ENCODE peak calls at places on chromosomes 2 and 18, in eight cellular contexts. Z, J, A, H, M, E, K and G are unnamed samples.

GRCh38 chr2:123153041-123153440 is 872.0 kb upstream of the CNTNAP5 start:
- DNase-seq in J (no peak), A (no peak), H (no peak), E (no peak), Z (no peak), M (no peak), K (no peak), G (no peak)

GRCh38 chr18:25459814-25460213 is 107.8 kb upstream of the ZNF521 start:
- DNase-seq in Z (no peak), M (no peak), K (no peak), J (no peak), H (no peak), A (no peak), E (no peak), G (no peak)

GRCh38 chr2:96798733-96799622 is 17.1 kb upstream of the CNNM3 start:
- DNase-seq in E (no peak), Z (no peak), J (no peak), H (no peak), K (no peak), M (no peak), A (no peak), G (no peak)

GRCh38 chr18:32607816-32608215 is 137.1 kb upstream of the GAREM1 start:
- DNase-seq in M (no peak), E (no peak), A (no peak), H (no peak), J (no peak), K (no peak), Z (no peak), G (no peak)

GRCh38 chr18:26459340-26459739 is 89.0 kb downstream of the KCTD1 start:
- DNase-seq in E (no peak), Z (no peak), H (no peak), A (no peak), K (no peak), M (no peak), J (no peak), G (no peak)

GRCh38 chr18:24138884-24139616 is at the start of gene CABYR:
- DNase-seq in H (peak; percentile 80), K (peak; percentile 77), A (peak; percentile 83), E (peak; percentile 92), M (peak; percentile 72), J (peak; percentile 71), Z (peak; percentile 78), G (peak; percentile 93)

GRCh38 chr2:165902929-165903328 is 50.6 kb downstream of the TTC21B start:
- DNase-seq in Z (no peak), A (no peak), J (no peak), K (no peak), H (no peak), M (no peak), E (no peak), G (peak; percentile 26)

GRCh38 chr18:31880186-31880898 is 62.6 kb downstream of the TRAPPC8 start:
- DNase-seq in Z (no peak), H (no peak), E (no peak), J (no peak), A (no peak), M (no peak), K (no peak), G (no peak)

GRCh38 chr2:26558271-26559043 is 80.5 kb upstream of the OTOF start:
- DNase-seq in Z (no peak), A (peak; percentile 41), M (no peak), K (no peak), E (peak; percentile 82), H (peak; percentile 43), J (no peak), G (peak; percentile 47)

GRCh38 chr2:121898483-121898882 is 143.0 kb downstream of the TSN start:
- DNase-seq in J (no peak), Z (no peak), M (no peak), E (no peak), A (peak; percentile 14), H (no peak), K (no peak), G (no peak)

GRCh38 chr2:180872256-180872655 is 108.1 kb upstream of the UBE2E3 start:
- DNase-seq in K (no peak), E (no peak), H (no peak), Z (no peak), J (no peak), M (no peak), A (peak; percentile 75), G (peak; percentile 35)

GRCh38 chr2:240643811-240644150 is 18.5 kb downstream of the GPR35 start:
- DNase-seq in Z (no peak), A (no peak), M (no peak), E (no peak), K (no peak), H (peak; percentile 35), J (no peak), G (no peak)

DNA sequence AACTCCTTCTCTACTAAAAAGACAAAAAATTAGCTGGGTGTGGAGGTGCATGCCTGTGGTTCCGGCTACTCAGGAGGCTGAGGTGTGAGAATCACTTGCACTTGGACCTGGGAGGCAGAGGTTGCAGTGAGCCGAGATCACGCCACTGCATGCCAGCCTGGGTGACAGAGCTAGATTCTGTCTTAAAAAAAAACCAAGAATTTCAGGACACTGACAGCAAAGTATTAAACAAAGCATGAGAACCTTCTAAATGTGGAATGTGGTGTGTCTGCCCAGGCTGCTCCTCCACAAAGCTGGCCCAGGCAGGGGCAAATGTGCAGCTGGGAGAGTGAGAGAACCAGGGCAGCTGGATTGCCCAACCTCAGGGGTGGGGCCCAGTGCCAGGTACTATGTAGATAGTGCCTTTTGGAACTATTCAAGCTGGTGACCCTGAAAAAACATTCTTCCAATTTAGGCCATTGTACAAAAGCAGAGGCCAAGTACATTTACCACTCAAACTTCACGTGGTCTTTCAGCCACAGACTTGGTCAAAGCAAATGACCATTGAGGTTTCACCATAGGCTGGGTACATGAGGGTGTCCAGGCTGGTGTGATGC is 6.7 kb upstream of the UGT1A5 start:
- DNase-seq in Z (peak; percentile 16), M (no peak), E (no peak), H (peak; percentile 72), K (no peak), J (no peak), A (peak; percentile 29), G (no peak)
- H3K4me3 ChIP-seq in Z (no peak overlapping the region), M (no peak overlapping the region), E (no peak overlapping the region), H (no peak overlapping the region), K (no peak overlapping the region), J (no peak overlapping the region), A (no peak overlapping the region), G (no peak overlapping the region)

DNA sequence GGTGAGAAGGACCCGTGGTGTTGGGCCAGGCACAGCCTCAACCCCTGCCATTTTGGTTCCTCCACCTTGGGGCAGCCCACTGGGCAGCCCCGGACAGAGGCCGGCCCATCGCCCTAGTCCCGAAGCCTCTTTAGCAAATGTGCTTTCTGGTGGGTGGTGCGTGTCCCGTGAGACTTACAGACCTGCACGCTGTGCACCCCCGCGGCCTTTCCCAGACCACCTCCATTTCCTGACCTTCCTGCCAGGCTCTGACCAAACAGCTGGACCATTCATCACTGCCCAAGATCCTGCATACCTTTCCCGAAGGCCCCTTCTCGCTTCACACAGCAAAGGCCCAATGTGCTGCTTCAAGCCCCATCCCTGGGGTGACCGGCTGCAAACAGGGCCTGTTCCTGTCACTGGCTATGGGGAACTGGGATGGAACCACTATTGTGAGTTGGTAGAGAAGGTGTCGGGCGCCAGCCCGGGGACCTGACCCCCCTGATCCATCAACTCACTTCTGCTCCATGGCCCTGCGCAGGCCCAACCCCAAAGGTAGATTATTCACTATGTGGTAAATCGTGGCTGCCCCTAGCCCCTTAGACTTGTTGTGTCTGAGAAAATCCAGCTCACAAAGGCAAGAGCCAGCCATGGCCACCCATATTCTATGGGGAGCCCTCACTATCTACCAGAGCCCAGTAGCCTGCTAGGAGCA is 341.0 kb downstream of the EIPR1 start:
- DNase-seq in M (no peak), Z (no peak), A (no peak), E (no peak), J (no peak), K (no peak), H (no peak), G (no peak)
- H3K9me3 ChIP-seq in M (no peaks in the 10 kb centered on the region), Z (no peaks in the 10 kb centered on the region), A (peaks cover 4% of the 10 kb centered on the region), E (no peaks in the 10 kb centered on the region), J (no peaks in the 10 kb centered on the region), K (no peaks in the 10 kb centered on the region), H (no peaks in the 10 kb centered on the region), G (no peaks in the 10 kb centered on the region)

GRCh38 chr2:141557329-141558098 is 573.3 kb downstream of the LRP1B start:
- DNase-seq in K (no peak), J (no peak), Z (no peak), E (no peak), A (peak; percentile 99), H (no peak), M (no peak), G (no peak)

GRCh38 chr2:141560723-141561122 is 570.1 kb downstream of the LRP1B start:
- DNase-seq in J (no peak), H (no peak), K (no peak), A (no peak), E (no peak), M (no peak), Z (no peak), G (no peak)

GRCh38 chr2:141555876-141556470 is 574.8 kb downstream of the LRP1B start:
- DNase-seq in J (no peak), H (no peak), Z (no peak), M (no peak), A (no peak), K (no peak), E (no peak), G (peak; percentile 30)

DNA sequence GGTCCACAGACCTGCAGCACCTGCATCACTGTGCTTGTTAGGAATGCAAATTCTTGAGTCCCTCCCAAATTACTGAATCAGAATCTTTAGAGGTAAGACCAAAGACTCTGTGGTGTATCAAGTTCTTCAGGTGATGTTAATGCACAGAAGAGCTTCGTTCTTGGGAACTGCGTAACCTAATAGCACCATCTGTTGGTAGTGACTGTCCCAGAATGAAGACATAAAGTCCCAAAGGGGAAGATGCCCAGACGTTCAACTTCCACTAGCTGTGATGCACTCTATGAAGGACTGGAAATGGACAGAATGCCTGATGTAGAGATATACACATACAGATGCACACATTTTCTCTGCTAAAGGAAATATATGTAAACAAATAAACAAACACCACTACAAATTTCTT is 576.0 kb downstream of the LRP1B start:
- DNase-seq in K (no peak), J (no peak), Z (no peak), A (peak; percentile 32), M (no peak), E (peak; percentile 63), H (no peak), G (peak; percentile 74)
- TF ChIP-seq CTCF in K (no peak), J (no peak), Z (no peak), A (peak; percentile 48), M (no peak), E (peak; percentile 68), H (peak; percentile 21), G (peak; percentile 76)

GRCh38 chr2:45291283-45291682 is 282.0 kb upstream of the SIX2 start:
- DNase-seq in Z (no peak), M (no peak), H (no peak), A (no peak), K (no peak), J (no peak), E (no peak), G (no peak)

GRCh38 chr2:45289997-45290673 is 280.9 kb upstream of the SIX2 start:
- DNase-seq in A (no peak), E (no peak), J (no peak), K (no peak), Z (no peak), M (no peak), H (no peak), G (no peak)

GRCh38 chr2:45288532-45288931 is 279.3 kb upstream of the SIX2 start:
- DNase-seq in E (no peak), A (peak; percentile 51), M (no peak), Z (no peak), J (no peak), K (no peak), H (no peak), G (no peak)

GRCh38 chr2:45289018-45289417 is 279.8 kb upstream of the SIX2 start:
- DNase-seq in J (no peak), H (no peak), K (no peak), E (no peak), Z (no peak), M (no peak), A (no peak), G (no peak)

GRCh38 chr2:45293182-45293581 is 283.9 kb upstream of the SIX2 start:
- DNase-seq in Z (no peak), K (no peak), E (no peak), A (no peak), H (no peak), M (no peak), J (no peak), G (no peak)
- H3K4me3 ChIP-seq in Z (no peak overlapping the region), K (no peak overlapping the region), E (no peak overlapping the region), A (no peak overlapping the region), H (no peak overlapping the region), M (no peak overlapping the region), J (no peak overlapping the region), G (no peak overlapping the region)